ENCODE peak calls at places on chromosomes 7 and 10, in four cellular contexts. X, M, J and N are unnamed samples. For H3K9me3, the result is how much of the 10 kb centered on the place peaks cover.

GRCh38 chr7:123201901-123202300 is 2.1 kb upstream of the SLC13A1 start:
- DNase-seq in J (no peak), M (no peak), X (no peak), N (no peak)

GRCh38 chr7:36784991-36785940 is 61.0 kb upstream of the AOAH start:
- DNase-seq in J (no peak), X (peak), M (peak), N (no peak)

GRCh38 chr7:28570113-28570969 is 158.0 kb downstream of the CREB5 start:
- DNase-seq in X (no peak), J (no peak), M (no peak), N (no peak)

GRCh38 chr7:69596723-69597277 is 1.5 kb upstream of the AUTS2 start:
- DNase-seq in X (no peak), J (no peak), M (no peak), N (no peak)

GRCh38 chr10:3954615-3955014 is 169.6 kb upstream of the KLF6 start:
- DNase-seq in J (no peak), M (no peak), X (no peak), N (no peak)

GRCh38 chr7:29972315-29972669 is 17.3 kb downstream of the SCRN1 start:
- DNase-seq in M (no peak), X (no peak), J (no peak), N (no peak)

GRCh38 chr10:63480237-63480636 is 14.5 kb upstream of the JMJD1C start:
- DNase-seq in M (no peak), X (peak), J (no peak), N (no peak)

GRCh38 chr7:31899356-31899927 is 170.8 kb downstream of the PDE1C start:
- DNase-seq in J (no peak), M (no peak), X (no peak), N (no peak)

GRCh38 chr7:134444198-134444960 is 14.5 kb downstream of the AKR1B1 start:
- DNase-seq in M (no peak), J (no peak), X (no peak), N (no peak)

GRCh38 chr10:136465-136762 is 1.2 kb downstream of the ZMYND11 start:
- DNase-seq in X (no peak), M (no peak), J (no peak), N (no peak)

GRCh38 chr10:131775833-131776232 is 125.0 kb upstream of the PPP2R2D start:
- DNase-seq in M (peak), X (no peak), J (no peak), N (no peak)

GRCh38 chr7:25360471-25360870 is 132.2 kb upstream of the NPVF start:
- DNase-seq in J (no peak), M (no peak), X (no peak), N (no peak)

GRCh38 chr10:14186245-14186644 is 144.5 kb downstream of the FRMD4A start:
- DNase-seq in X (no peak), M (no peak), J (no peak), N (no peak)

GRCh38 chr7:24702674-24703235 is 54.5 kb downstream of the GSDME start:
- DNase-seq in M (no peak), X (no peak), J (no peak), N (no peak)

GRCh38 chr7:131123991-131124629 is 203.6 kb upstream of the MKLN1 start:
- DNase-seq in J (no peak), X (peak), M (peak), N (no peak)

GRCh38 chr10:18157909-18158308 is 17.7 kb downstream of the CACNB2 start:
- DNase-seq in M (no peak), J (no peak), X (no peak), N (no peak)

GRCh38 chr10:37736120-37736519 is 121.3 kb downstream of the ZNF248 start:
- DNase-seq in J (no peak), X (no peak), M (no peak), N (no peak)

GRCh38 chr10:37733822-37734221 is 123.6 kb downstream of the ZNF248 start:
- DNase-seq in J (no peak), X (no peak), M (no peak), N (no peak)

GRCh38 chr10:37734971-37735370 is 122.4 kb downstream of the ZNF248 start:
- DNase-seq in M (no peak), J (no peak), X (no peak), N (peak)

GRCh38 chr10:37739181-37739580 is 118.2 kb downstream of the ZNF248 start:
- DNase-seq in M (no peak), X (no peak), J (no peak), N (peak)

DNA sequence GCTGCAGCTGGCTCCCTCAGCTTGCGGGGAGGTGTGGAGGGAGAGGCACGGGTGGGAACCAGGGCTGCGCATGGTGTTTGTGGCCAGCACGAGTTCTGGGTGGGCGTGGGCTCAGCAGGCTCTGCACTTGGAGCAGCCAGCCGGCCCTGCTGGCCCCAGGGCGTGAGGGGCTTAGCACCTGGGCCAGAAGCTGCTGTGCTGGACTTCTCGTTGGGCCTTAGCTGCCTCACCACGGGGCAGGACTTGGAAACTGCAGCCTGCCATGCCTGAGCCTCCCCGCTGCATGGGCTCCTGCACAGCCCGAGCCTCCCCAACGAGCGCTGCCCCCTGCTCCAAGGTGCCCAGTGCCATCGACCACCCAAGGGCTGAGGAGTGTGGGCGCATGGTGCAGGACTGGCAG is 120.1 kb downstream of the ZNF248 start:
- DNase-seq in J (no peak), X (no peak), M (no peak), N (no peak)
- H3K9me3 ChIP-seq in J (under half), X (under half), M (under half), N (under half)

GRCh38 chr7:138553805-138554204 is 93.7 kb downstream of the TRIM24 start:
- DNase-seq in J (no peak), M (no peak), X (no peak), N (no peak)
- H3K9me3 ChIP-seq in J (under half), M (under half), X (under half), N (under half)

GRCh38 chr7:42549866-42550485 is 313.0 kb upstream of the GLI3 start:
- DNase-seq in X (no peak), M (no peak), J (no peak), N (no peak)

GRCh38 chr7:42552227-42552626 is 315.2 kb upstream of the GLI3 start:
- DNase-seq in M (no peak), J (no peak), X (no peak), N (no peak)

GRCh38 chr7:42549212-42549611 is 312.2 kb upstream of the GLI3 start:
- DNase-seq in M (no peak), X (no peak), J (no peak), N (no peak)

GRCh38 chr7:42545049-42545724 is 308.2 kb upstream of the GLI3 start:
- DNase-seq in X (no peak), M (no peak), J (no peak), N (no peak)

GRCh38 chr7:42550706-42551470 is 313.9 kb upstream of the GLI3 start:
- DNase-seq in M (no peak), X (no peak), J (no peak), N (no peak)
- H3K9me3 ChIP-seq in M (under half), X (under half), J (under half), N (under half)

DNA sequence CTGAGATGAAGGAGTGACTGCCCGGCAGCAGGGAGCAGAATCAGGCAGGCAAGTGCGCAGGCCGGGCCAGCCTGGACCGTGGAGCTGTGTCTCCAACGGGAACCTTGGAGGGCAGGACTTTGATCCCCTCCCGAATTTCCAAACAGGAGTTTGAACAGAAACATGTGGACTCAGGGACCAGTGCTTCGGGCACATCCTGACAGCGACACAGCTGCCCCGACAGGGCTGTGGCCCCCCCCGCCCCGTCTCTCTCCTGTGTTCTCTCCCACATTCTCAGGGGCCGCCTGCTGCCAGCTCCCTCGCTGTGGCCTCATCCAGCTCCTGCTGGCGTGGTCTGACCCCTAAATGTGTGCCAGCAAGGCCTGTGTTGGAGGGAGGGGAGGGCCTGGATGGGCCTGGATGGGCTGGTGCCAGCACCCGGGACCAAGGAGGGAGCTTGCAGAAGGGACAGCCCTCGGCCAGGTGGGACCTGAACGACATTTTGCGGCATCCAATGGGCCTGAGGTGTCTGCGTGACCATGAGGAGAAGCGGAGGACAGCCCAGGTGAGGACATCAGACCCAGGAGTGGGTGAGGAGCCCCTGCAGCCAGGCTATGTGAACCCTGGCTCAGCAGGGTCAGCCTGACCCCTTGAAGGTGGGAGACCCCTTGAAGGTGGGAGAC is 222.9 kb downstream of the DNAJB6 start:
- DNase-seq in M (no peak), X (peak), J (no peak), N (no peak)
- H3K9me3 ChIP-seq in M (under half), X (under half), J (under half), N (under half)

DNA sequence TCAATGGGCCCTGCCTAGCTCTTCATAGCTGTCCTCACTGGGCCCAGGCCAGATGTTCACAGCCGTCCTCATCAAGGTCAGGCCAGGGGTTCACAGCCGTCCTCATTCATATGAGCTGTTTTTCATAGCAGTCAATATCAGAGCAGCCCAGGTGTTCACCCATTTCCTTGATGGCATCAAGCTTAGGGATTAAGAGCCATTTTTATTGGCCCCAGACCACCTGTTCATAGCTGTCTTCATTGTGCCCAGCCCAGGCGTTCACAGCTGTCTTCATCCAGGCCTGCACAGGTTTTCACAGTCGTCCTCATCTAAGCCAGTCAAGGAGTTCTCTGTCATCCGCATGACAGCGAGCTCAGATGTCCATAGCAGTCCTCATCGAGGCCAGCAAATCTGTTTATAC is 9.4 kb downstream of the FRG2B start:
- DNase-seq in J (no peak), M (no peak), X (no peak), N (no peak)
- H3K9me3 ChIP-seq in J (under half), M (under half), X (under half), N (under half)

GRCh38 chr7:158527038-158527437 is 60.6 kb downstream of the PTPRN2 start:
- DNase-seq in M (no peak), X (no peak), J (no peak), N (no peak)

GRCh38 chr7:158526531-158526930 is 61.1 kb downstream of the PTPRN2 start:
- DNase-seq in J (no peak), X (no peak), M (no peak), N (no peak)

GRCh38 chr7:158527495-158527894 is 60.1 kb downstream of the PTPRN2 start:
- DNase-seq in X (no peak), M (no peak), J (no peak), N (no peak)

GRCh38 chr7:158529181-158530096 is 58.2 kb downstream of the PTPRN2 start:
- DNase-seq in X (no peak), M (no peak), J (no peak), N (no peak)

GRCh38 chr7:158527902-158528502 is 59.6 kb downstream of the PTPRN2 start:
- DNase-seq in M (no peak), J (no peak), X (no peak), N (no peak)
- H3K9me3 ChIP-seq in M (under half), J (under half), X (under half), N (under half)

GRCh38 chr7:154698726-154699291 is 304.1 kb downstream of the PAXIP1 start:
- DNase-seq in J (no peak), X (no peak), M (no peak), N (no peak)

GRCh38 chr7:154699421-154699820 is 303.5 kb downstream of the PAXIP1 start:
- DNase-seq in M (no peak), J (no peak), X (no peak), N (no peak)

GRCh38 chr7:154695836-154696235 is 307.1 kb downstream of the PAXIP1 start:
- DNase-seq in X (no peak), J (no peak), M (no peak), N (no peak)

GRCh38 chr7:154693646-154694045 is 309.3 kb downstream of the PAXIP1 start:
- DNase-seq in M (no peak), X (no peak), J (no peak), N (no peak)

DNA sequence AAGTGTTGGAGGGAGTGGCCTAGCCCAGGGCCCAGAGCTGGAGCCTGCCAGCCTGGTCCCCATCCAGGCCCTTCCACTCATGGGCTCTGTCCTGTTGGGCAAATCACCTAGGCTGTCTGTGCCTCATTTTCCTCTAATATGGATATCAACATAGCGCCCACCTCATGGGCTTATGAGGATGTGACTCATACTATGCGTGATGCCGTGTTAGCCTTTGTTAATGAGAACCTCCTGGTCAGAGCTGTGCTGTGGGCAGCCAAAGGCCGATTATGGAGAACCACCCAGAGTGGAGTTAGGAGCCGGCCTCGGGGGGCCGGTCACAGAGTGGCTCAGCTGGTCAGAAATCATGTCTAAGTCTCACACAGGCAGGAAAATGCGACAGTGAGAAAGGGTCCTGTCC is 306.4 kb downstream of the PAXIP1 start:
- DNase-seq in M (no peak), J (no peak), X (no peak), N (no peak)
- H3K9me3 ChIP-seq in M (under half), J (under half), X (under half), N (under half)

GRCh38 chr10:37549054-37549453 is 308.4 kb downstream of the ZNF248 start:
- DNase-seq in J (no peak), X (no peak), M (no peak), N (no peak)
- H3K9me3 ChIP-seq in J (under half), X (under half), M (under half), N (under half)

GRCh38 chr7:157597562-157597961 is 260.8 kb downstream of the DNAJB6 start:
- DNase-seq in M (no peak), J (no peak), X (no peak), N (no peak)
- H3K9me3 ChIP-seq in M (under half), J (under half), X (under half), N (under half)